ENCODE peak calls at places on chromosomes 11 and 22, in seven cellular contexts. C is stomach; Q is AG08395; Y is HCT116; X is ACHN; O is H7; P is stimulated activated CD4-positive, alpha-beta T cell treated with anti-CD3 and anti-CD28 coated beads, Interleukin-1b, Interleukin-23, amount 100 ng/mL, for 1 hour. L is an unnamed sample.

GRCh38 chr11:42299780-42300179 is 840.3 kb upstream of the LRRC4C start:
- DNase-seq in Q (no peak), C (no peak), O (no peak), P (no peak), X (no peak), Y (no peak), L (no peak)

GRCh38 chr22:19806213-19807160 is 45.9 kb downstream of the TBX1 start:
- DNase-seq in C (peak), P (no peak), Q (no peak), O (peak), Y (peak), X (no peak), L (no peak)

GRCh38 chr22:43826142-43827093 is 14.3 kb upstream of the EFCAB6 start:
- DNase-seq in X (peak), C (peak), P (no peak), Q (peak), O (peak), Y (no peak), L (no peak)

GRCh38 chr11:34188181-34188580 is 82.8 kb downstream of the NAT10 start:
- DNase-seq in Y (no peak), X (no peak), C (no peak), O (peak), Q (no peak), P (no peak), L (no peak)

GRCh38 chr11:77522215-77522614 is 48.3 kb upstream of the PAK1 start:
- DNase-seq in P (no peak), O (no peak), Q (no peak), C (no peak), X (no peak), Y (no peak), L (no peak)

GRCh38 chr22:47163876-47164513 is 401.5 kb downstream of the TBC1D22A start:
- DNase-seq in O (no peak), Q (no peak), Y (no peak), C (no peak), X (no peak), P (no peak), L (no peak)

GRCh38 chr11:75639752-75640151 is 29.1 kb downstream of the MAP6 start:
- DNase-seq in Y (no peak), Q (peak), C (peak), O (no peak), X (no peak), P (no peak), L (no peak)

GRCh38 chr22:47162865-47163264 is 400.4 kb downstream of the TBC1D22A start:
- DNase-seq in Y (no peak), P (no peak), C (no peak), O (no peak), X (no peak), Q (no peak), L (no peak)

GRCh38 chr11:82858133-82858532 is 42.1 kb downstream of the PRCP start:
- DNase-seq in C (no peak), Q (no peak), Y (no peak), X (no peak), O (no peak), P (no peak), L (no peak)

GRCh38 chr11:47941907-47942558 is 38.3 kb upstream of the PTPRJ start:
- DNase-seq in C (no peak), Q (no peak), O (no peak), Y (no peak), P (no peak), X (no peak), L (no peak)

GRCh38 chr11:7512525-7513209 is 1.1 kb upstream of the PPFIBP2 start:
- DNase-seq in O (peak), Y (no peak), X (no peak), P (no peak), Q (peak), C (peak), L (no peak)

GRCh38 chr11:12840871-12841516 is 166.8 kb downstream of the TEAD1 start:
- DNase-seq in Y (no peak), X (no peak), C (no peak), O (no peak), Q (no peak), P (no peak), L (no peak)

GRCh38 chr11:93489841-93490240 is 53.4 kb downstream of the SMCO4 start:
- DNase-seq in X (no peak), Q (no peak), C (no peak), O (no peak), P (no peak), Y (no peak), L (no peak)